ENCODE peak calls at places on chromosome X, in five cellular contexts. W, K, D, Q and P are unnamed samples.

GRCh38 chrX:37912286-37912685 is 64.9 kb upstream of the DYNLT3 start:
- DNase-seq in K (peak; percentile 11), W (no peak), Q (no peak), D (peak; percentile 14), P (no peak)

GRCh38 chrX:104668550-104668949 is 102.6 kb downstream of the IL1RAPL2 start:
- DNase-seq in D (peak; percentile 16), Q (no peak), K (peak; percentile 0), W (peak; percentile 7), P (no peak)

GRCh38 chrX:74636749-74637314 is 22.4 kb upstream of the RLIM start:
- DNase-seq in D (no peak), K (no peak), Q (no peak), W (no peak), P (no peak)

GRCh38 chrX:107673933-107674479 is 45.7 kb downstream of the PRPS1 start:
- DNase-seq in K (peak; percentile 94), W (peak; percentile 95), D (peak; percentile 97), Q (peak; percentile 84), P (peak; percentile 86)

GRCh38 chrX:132389480-132389879 is 99.4 kb downstream of the MBNL3 start:
- DNase-seq in W (no peak), K (no peak), D (no peak), Q (no peak), P (no peak)

GRCh38 chrX:83509246-83509801 is 1.2 kb downstream of the POU3F4 start:
- DNase-seq in D (no peak), Q (no peak), W (no peak), K (no peak), P (no peak)

GRCh38 chrX:47514553-47515235 is 31.7 kb upstream of the ZNF41 start:
- DNase-seq in Q (no peak), W (peak; percentile 81), D (no peak), K (peak; percentile 64), P (no peak)

GRCh38 chrX:112051546-112051945 is 31.0 kb downstream of the TRPC5 start:
- DNase-seq in W (no peak), Q (no peak), D (peak; percentile 4), K (no peak), P (no peak)

GRCh38 chrX:7147431-7147977 is at the start of gene STS:
- DNase-seq in W (peak; percentile 12), Q (peak; percentile 31), D (peak; percentile 58), K (no peak), P (no peak)

GRCh38 chrX:20029728-20030127 is 38.9 kb upstream of the BCLAF3 start:
- DNase-seq in Q (no peak), K (no peak), W (no peak), D (no peak), P (peak; percentile 32)

GRCh38 chrX:105646592-105647372 is 175.6 kb upstream of the NRK start:
- DNase-seq in W (no peak), K (no peak), D (no peak), Q (no peak), P (no peak)

GRCh38 chrX:41475166-41475565 is 28.0 kb downstream of the NYX start:
- DNase-seq in W (no peak), Q (no peak), D (no peak), K (no peak), P (no peak)

GRCh38 chrX:87634361-87634760 is 116.8 kb downstream of the KLHL4 start:
- DNase-seq in D (no peak), Q (no peak), K (no peak), W (peak; percentile 45), P (no peak)

DNA sequence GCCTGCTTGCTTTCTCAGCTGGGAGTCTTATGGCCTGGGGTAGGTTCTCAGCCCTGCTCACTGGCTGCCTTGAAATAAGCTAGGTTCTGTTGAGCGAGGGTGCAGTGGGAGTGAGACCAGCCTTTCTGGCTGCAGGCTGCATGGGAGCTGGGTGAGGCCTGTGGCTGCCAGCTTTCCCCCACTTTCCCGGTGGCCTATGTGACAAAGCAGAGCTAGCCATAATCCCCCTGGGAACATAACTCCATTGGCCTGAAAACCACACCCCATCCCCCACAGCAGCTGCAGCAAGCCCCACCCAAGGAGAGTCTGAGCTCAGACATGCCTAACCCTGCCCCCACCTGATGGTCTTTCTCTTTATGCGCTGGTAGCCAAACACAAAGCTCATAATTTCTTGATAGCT is 118.9 kb downstream of the KLHL4 start:
- DNase-seq in Q (no peak), K (no peak), W (no peak), D (no peak), P (no peak)
- H3K4me3 ChIP-seq in Q (no peak overlapping the region), K (no peak overlapping the region), W (no peak overlapping the region), D (no peak overlapping the region), P (no peak overlapping the region)

DNA sequence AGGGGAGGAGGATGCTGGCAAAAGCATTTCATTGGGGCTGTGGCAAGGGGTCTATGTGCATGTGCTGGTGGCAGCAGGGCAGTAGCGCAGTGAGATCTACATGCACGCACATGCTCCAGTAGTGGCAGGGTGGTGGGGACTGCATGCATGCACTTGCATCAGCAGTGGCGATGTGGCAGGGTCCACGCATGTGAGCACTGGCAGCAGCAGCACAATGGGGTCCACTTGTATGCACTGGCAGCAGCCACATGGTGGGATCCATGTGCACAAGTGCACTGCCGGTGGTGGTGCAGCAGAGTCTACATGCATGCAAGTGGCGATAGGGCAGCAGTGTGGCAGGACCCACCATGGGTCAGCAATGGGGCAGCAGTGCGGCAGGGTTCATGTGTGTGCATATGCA is 233.1 kb downstream of the THOC2 start:
- DNase-seq in W (no peak), Q (no peak), K (no peak), D (no peak), P (no peak)
- H3K4me3 ChIP-seq in W (no peak overlapping the region), Q (no peak overlapping the region), K (no peak overlapping the region), D (no peak overlapping the region), P (no peak overlapping the region)

GRCh38 chrX:24466025-24466424 is 939 bp downstream of the PDK3 start:
- DNase-seq in W (no peak), K (no peak), D (no peak), Q (no peak), P (no peak)

GRCh38 chrX:24468245-24468644 is 3.2 kb downstream of the PDK3 start:
- DNase-seq in K (no peak), Q (no peak), D (peak; percentile 20), W (no peak), P (no peak)

GRCh38 chrX:24475480-24475879 is 10.4 kb downstream of the PDK3 start:
- DNase-seq in D (no peak), W (no peak), K (no peak), Q (no peak), P (no peak)

GRCh38 chrX:24471808-24472207 is 6.7 kb downstream of the PDK3 start:
- DNase-seq in K (no peak), W (no peak), Q (no peak), D (peak; percentile 4), P (no peak)
- H3K4me3 ChIP-seq in K (no peak overlapping the region), W (no peak overlapping the region), Q (no peak overlapping the region), D (no peak overlapping the region), P (no peak overlapping the region)

DNA sequence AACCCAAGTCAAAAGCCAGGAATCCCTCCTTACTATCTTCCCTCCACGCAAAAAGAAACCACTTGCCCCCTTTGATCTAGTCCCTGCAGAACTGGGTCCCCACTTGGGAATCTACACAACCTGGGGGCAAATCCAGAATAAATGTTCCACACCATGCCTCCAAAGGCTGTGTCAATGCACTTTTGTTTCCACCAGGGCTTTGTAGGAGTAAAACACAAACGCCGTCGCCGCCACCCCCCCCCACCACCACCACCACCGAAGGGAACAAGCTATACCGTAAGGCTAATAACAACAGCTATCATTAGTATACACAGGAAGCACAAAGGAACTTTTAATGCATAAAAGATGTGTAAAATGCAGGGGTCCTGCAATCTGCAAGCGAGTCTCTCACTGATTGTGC is 13.3 kb downstream of the BCOR start:
- DNase-seq in D (no peak), Q (no peak), K (no peak), W (no peak), P (no peak)
- H3K4me3 ChIP-seq in D (no peak overlapping the region), Q (no peak overlapping the region), K (no peak overlapping the region), W (no peak overlapping the region), P (no peak overlapping the region)

GRCh38 chrX:151175283-151176062 is 911 bp upstream of the GPR50 start:
- DNase-seq in W (no peak), D (no peak), Q (no peak), K (no peak), P (no peak)
- H3K4me3 ChIP-seq in W (no peak overlapping the region), D (no peak overlapping the region), Q (no peak overlapping the region), K (no peak overlapping the region), P (no peak overlapping the region)

GRCh38 chrX:151973851-151974335 is 583 bp downstream of the GABRE start:
- DNase-seq in W (peak; percentile 29), D (no peak), Q (no peak), K (no peak), P (no peak)

GRCh38 chrX:151975736-151976275 is 1.3 kb upstream of the GABRE start:
- DNase-seq in W (no peak), K (no peak), D (no peak), Q (no peak), P (no peak)

GRCh38 chrX:151975228-151975593 is 735 bp upstream of the GABRE start:
- DNase-seq in W (no peak), Q (no peak), K (no peak), D (no peak), P (no peak)

GRCh38 chrX:151974336-151975227 is at the start of gene GABRE:
- DNase-seq in Q (no peak), D (no peak), K (no peak), W (peak; percentile 42), P (no peak)

DNA sequence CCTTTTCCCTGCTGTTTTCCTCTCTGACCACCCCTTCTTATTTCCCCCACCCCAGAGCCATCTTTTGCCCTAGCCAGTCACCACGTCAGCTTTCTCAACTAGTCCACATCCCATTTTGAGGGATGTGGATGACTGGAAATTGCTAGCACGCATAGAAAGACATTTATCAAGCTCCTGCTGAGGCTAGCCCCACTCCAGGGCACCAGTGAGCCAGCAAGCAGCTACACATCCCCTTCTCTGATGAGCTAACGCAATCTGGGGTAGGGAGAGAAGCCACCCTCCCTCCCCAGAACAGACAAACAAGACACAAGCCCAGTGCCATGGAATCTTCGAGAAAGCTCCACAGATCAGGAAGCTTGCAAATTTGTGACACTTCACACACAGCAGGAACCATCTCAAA is 1.2 kb downstream of the GABRE start:
- DNase-seq in D (no peak), K (no peak), Q (no peak), W (no peak), P (no peak)
- H3K4me3 ChIP-seq in D (no peak overlapping the region), K (no peak overlapping the region), Q (no peak overlapping the region), W (peak overlapping the region; percentile 66), P (no peak overlapping the region)

DNA sequence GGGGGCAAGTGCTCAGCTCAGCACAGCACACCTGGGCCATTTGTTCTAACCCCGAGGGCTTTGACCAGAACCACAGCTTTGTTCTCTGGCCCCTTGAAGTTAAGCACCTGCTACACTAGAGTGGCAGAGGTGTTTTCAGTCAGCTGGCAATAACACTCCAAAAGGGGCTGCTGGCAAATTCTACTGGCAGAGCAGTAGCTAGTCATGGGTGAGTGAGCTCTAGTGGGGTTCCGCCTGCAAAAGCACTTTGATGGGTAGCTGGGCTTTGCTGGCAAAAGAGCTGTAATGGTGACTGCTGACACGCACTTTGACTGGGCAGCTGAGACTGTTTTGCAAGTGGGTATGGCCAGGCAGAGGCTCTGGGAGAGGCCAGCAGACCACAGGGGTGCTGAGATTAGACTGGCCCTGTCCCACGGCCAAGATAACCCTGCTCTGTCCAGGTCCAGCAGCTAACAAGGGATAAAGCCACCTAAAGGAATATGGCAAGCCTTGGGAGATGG is 65.2 kb upstream of the TENT5D start:
- DNase-seq in D (no peak), K (no peak), W (no peak), Q (no peak), P (peak; percentile 0)
- H3K4me3 ChIP-seq in D (no peak overlapping the region), K (no peak overlapping the region), W (no peak overlapping the region), Q (no peak overlapping the region), P (no peak overlapping the region)